ENCODE peak calls at places on chromosomes 7 and 10, in four cellular contexts. K, U, R and X are unnamed samples.

GRCh38 chr7:36420307-36420706 is 30.6 kb downstream of the ANLN start:
- ATAC-seq in K (no peak), R (no peak), U (no peak), X (no peak)

GRCh38 chr10:74683621-74684114 is 142.7 kb upstream of the KAT6B start:
- ATAC-seq in R (no peak), K (peak), U (no peak), X (no peak)

GRCh38 chr10:82942572-82943091 is 1067.6 kb downstream of the NRG3 start:
- ATAC-seq in U (peak), K (peak), R (no peak), X (peak)

GRCh38 chr7:144384071-144384470 is 19.4 kb downstream of the NOBOX start:
- ATAC-seq in U (no peak), R (peak), K (peak), X (no peak)

GRCh38 chr7:17903337-17903736 is 37.0 kb downstream of the SNX13 start:
- ATAC-seq in R (no peak), K (peak), U (no peak), X (no peak)

GRCh38 chr10:18406136-18406535 is 245.3 kb downstream of the NSUN6 start:
- ATAC-seq in U (no peak), K (peak), R (no peak), X (no peak)

GRCh38 chr7:118152149-118152548 is 31.8 kb upstream of the LSM8 start:
- ATAC-seq in R (peak), U (no peak), K (peak), X (no peak)

GRCh38 chr10:28991326-28991725 is 297.5 kb upstream of the LYZL1 start:
- ATAC-seq in K (no peak), R (peak), U (peak), X (no peak)

GRCh38 chr7:19339512-19339911 is 194.3 kb upstream of the FERD3L start:
- ATAC-seq in K (no peak), U (no peak), R (no peak), X (no peak)

GRCh38 chr10:2887391-2888070 is 179.8 kb upstream of the PFKP start:
- ATAC-seq in K (no peak), R (no peak), U (no peak), X (no peak)

GRCh38 chr7:18221377-18222290 is 194.0 kb upstream of the PRPS1L1 start:
- ATAC-seq in U (no peak), K (no peak), R (no peak), X (no peak)

GRCh38 chr7:1043552-1044188 is 676 bp upstream of the GPR146 start:
- ATAC-seq in U (no peak), K (no peak), R (no peak), X (no peak)

GRCh38 chr7:108104324-108104723 is 25.8 kb downstream of the LAMB4 start:
- ATAC-seq in U (no peak), R (no peak), K (no peak), X (peak)

GRCh38 chr10:74290703-74291102 is 139.7 kb downstream of the ADK start:
- ATAC-seq in U (no peak), R (no peak), K (no peak), X (no peak)

GRCh38 chr7:145168427-145168826 is 332.6 kb upstream of the TPK1 start:
- ATAC-seq in U (no peak), R (no peak), K (no peak), X (no peak)

GRCh38 chr7:1602386-1602785 is 32.6 kb upstream of the PSMG3 start:
- ATAC-seq in U (no peak), R (no peak), K (no peak), X (no peak)

GRCh38 chr7:74155810-74156395 is 18.3 kb upstream of the EIF4H start:
- ATAC-seq in R (no peak), U (no peak), K (no peak), X (no peak)

GRCh38 chr7:155935005-155935557 is 122.8 kb upstream of the SHH start:
- ATAC-seq in R (no peak), U (no peak), K (no peak), X (no peak)

GRCh38 chr10:92757720-92758119 is 68.0 kb downstream of the HHEX start:
- ATAC-seq in K (no peak), R (peak), U (no peak), X (no peak)

GRCh38 chr10:92757066-92757716 is 67.4 kb downstream of the HHEX start:
- ATAC-seq in K (peak), U (peak), R (peak), X (peak)

GRCh38 chr10:92758594-92758993 is 68.8 kb downstream of the HHEX start:
- ATAC-seq in K (no peak), R (no peak), U (no peak), X (no peak)

GRCh38 chr10:92755725-92756124 is 66.0 kb downstream of the HHEX start:
- ATAC-seq in U (no peak), R (no peak), K (no peak), X (no peak)

GRCh38 chr10:92756233-92757065 is 66.7 kb downstream of the HHEX start:
- ATAC-seq in U (no peak), K (peak), R (no peak), X (no peak)
- TF ChIP-seq POLR2A in U (no peak), K (no peak), R (no peak), X (no peak)

GRCh38 chr10:36094091-36094490 is 452.0 kb upstream of the FZD8 start:
- ATAC-seq in R (no peak), K (no peak), U (no peak), X (no peak)
- TF ChIP-seq EP300 in R (no peak), K (no peak), U (no peak), X (no peak)

DNA sequence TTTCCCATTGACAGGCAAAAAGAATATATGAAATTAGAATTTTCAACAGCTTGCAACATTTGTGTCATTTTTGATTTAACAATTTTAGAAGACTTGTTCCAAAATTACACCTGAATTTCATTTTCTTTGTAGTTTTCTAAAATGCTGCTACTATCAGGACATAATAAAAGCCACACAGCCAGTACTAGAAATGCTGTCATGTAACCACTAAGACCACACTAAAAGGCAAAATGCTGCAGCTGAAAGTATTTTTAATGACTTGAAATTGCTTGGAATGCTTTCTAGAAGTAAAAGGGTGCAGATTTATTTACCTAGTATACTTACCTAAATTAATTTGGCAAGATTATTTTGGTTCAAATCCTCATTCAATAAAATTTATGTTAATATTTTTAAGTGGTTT is 470.1 kb downstream of the GFRA1 start:
- ATAC-seq in R (no peak), U (no peak), K (no peak), X (no peak)
- TF ChIP-seq CTCF in R (no peak), U (no peak), K (no peak), X (no peak)

GRCh38 chr10:79398642-79399041 is 46.8 kb downstream of the ZCCHC24 start:
- ATAC-seq in R (no peak), K (no peak), U (no peak), X (no peak)

GRCh38 chr10:79397575-79398303 is 47.7 kb downstream of the ZCCHC24 start:
- ATAC-seq in R (no peak), K (no peak), U (no peak), X (no peak)

GRCh38 chr10:79400567-79401004 is 44.8 kb downstream of the ZCCHC24 start:
- ATAC-seq in U (no peak), R (peak), K (peak), X (no peak)

GRCh38 chr10:79401015-79401921 is 44.2 kb downstream of the ZCCHC24 start:
- ATAC-seq in U (no peak), R (no peak), K (no peak), X (peak)

GRCh38 chr10:79399242-79399831 is 46.1 kb downstream of the ZCCHC24 start:
- ATAC-seq in U (peak), R (no peak), K (no peak), X (peak)
- TF ChIP-seq POLR2A in U (no peak), R (no peak), K (no peak), X (no peak)

GRCh38 chr10:132397671-132398565 is 918 bp downstream of the PWWP2B start:
- ATAC-seq in K (peak), U (no peak), R (peak), X (no peak)
- TF ChIP-seq EP300 in K (no peak), U (no peak), R (no peak), X (no peak)